ENCODE peak calls at places on chromosome 10, in seven cellular contexts. V is sigmoid colon, O is AG09319, C is H9, Z is HCEC 1CT, H is NCI-H345, J is adipocyte. Y is an unnamed sample.

GRCh38 chr10:128566376-128566968 is 440.2 kb upstream of the MKI67 start:
- DNase-seq in C (no peak), J (no peak), V (no peak), O (no peak), H (no peak), Z (no peak), Y (no peak)

GRCh38 chr10:103232772-103233488 is 12.8 kb upstream of the RPEL1 start:
- DNase-seq in V (no peak), Z (peak; percentile 77), H (no peak), O (no peak), C (no peak), J (peak; percentile 49), Y (peak; percentile 65)

GRCh38 chr10:24462889-24463552 is 254.1 kb downstream of the KIAA1217 start:
- DNase-seq in H (no peak), V (no peak), O (no peak), J (no peak), Z (no peak), C (no peak), Y (no peak)

GRCh38 chr10:30897547-30897946 is 134.1 kb downstream of the ZNF438 start:
- DNase-seq in C (no peak), H (no peak), O (no peak), V (no peak), Z (no peak), J (no peak), Y (no peak)

GRCh38 chr10:95660283-95660682 is 3.8 kb upstream of the ALDH18A1 start:
- DNase-seq in H (no peak), V (no peak), J (no peak), O (no peak), C (no peak), Z (peak; percentile 29), Y (peak; percentile 51)

GRCh38 chr10:88557659-88558058 is 25.5 kb downstream of the RNLS start:
- DNase-seq in J (peak; percentile 85), C (no peak), Z (peak; percentile 66), H (no peak), V (no peak), O (no peak), Y (peak; percentile 59)

GRCh38 chr10:100647928-100648327 is 97.5 kb upstream of the PAX2 start:
- DNase-seq in J (no peak), O (no peak), H (no peak), C (no peak), Z (no peak), V (no peak), Y (no peak)

GRCh38 chr10:22652988-22653431 is 61.4 kb downstream of the PIP4K2A start:
- DNase-seq in J (no peak), O (no peak), H (no peak), V (no peak), C (no peak), Z (no peak), Y (no peak)

GRCh38 chr10:91200314-91201212 is 19.9 kb upstream of the PCGF5 start:
- DNase-seq in Z (no peak), V (no peak), J (no peak), O (no peak), H (no peak), C (no peak), Y (no peak)

GRCh38 chr10:98659951-98660350 is 213.2 kb upstream of the HPS1 start:
- DNase-seq in J (no peak), C (no peak), V (no peak), H (no peak), Z (no peak), O (no peak), Y (no peak)

GRCh38 chr10:62047960-62048383 is 146.5 kb downstream of the ARID5B start:
- DNase-seq in J (peak; percentile 45), H (no peak), Z (peak; percentile 53), O (no peak), C (no peak), V (peak; percentile 73), Y (no peak)

GRCh38 chr10:1938317-1938716 is 201.0 kb upstream of the ADARB2 start:
- DNase-seq in C (no peak), V (no peak), O (no peak), H (no peak), J (no peak), Z (no peak), Y (no peak)

GRCh38 chr10:100265821-100266485 is 1.5 kb downstream of the CWF19L1 start:
- DNase-seq in O (no peak), V (no peak), J (peak; percentile 13), H (no peak), C (no peak), Z (no peak), Y (peak; percentile 15)

GRCh38 chr10:48600645-48601505 is 4.0 kb downstream of the ARHGAP22 start:
- DNase-seq in C (no peak), Z (no peak), V (peak; percentile 53), H (no peak), O (no peak), J (no peak), Y (no peak)

GRCh38 chr10:108130575-108130974 is 966.1 kb upstream of the SORCS1 start:
- DNase-seq in J (no peak), C (no peak), O (no peak), H (no peak), V (no peak), Z (no peak), Y (no peak)

GRCh38 chr10:21396889-21397288 is 128.6 kb downstream of the SKIDA1 start:
- DNase-seq in Z (no peak), H (no peak), J (peak; percentile 12), C (no peak), V (no peak), O (no peak), Y (no peak)

GRCh38 chr10:125117941-125118630 is 42.3 kb downstream of the CTBP2 start:
- DNase-seq in J (peak; percentile 71), H (no peak), C (no peak), Z (no peak), V (peak; percentile 77), O (peak; percentile 65), Y (peak; percentile 42)

GRCh38 chr10:5971315-5971832 is 6.0 kb downstream of the IL15RA start:
- DNase-seq in C (no peak), Z (no peak), V (peak; percentile 66), J (no peak), O (no peak), H (no peak), Y (no peak)

GRCh38 chr10:45418859-45419672 is 45.0 kb downstream of the ALOX5 start:
- DNase-seq in Z (no peak), H (peak; percentile 23), V (peak; percentile 83), C (peak; percentile 82), O (no peak), J (peak; percentile 56), Y (peak; percentile 13)

GRCh38 chr10:10120671-10121070 is 897.0 kb upstream of the CELF2 start:
- DNase-seq in J (no peak), C (no peak), Z (no peak), O (no peak), H (no peak), V (no peak), Y (no peak)

GRCh38 chr10:73974309-73974946 is 23.5 kb upstream of the VCL start:
- DNase-seq in Z (no peak), C (no peak), V (no peak), J (no peak), O (no peak), H (no peak), Y (no peak)

GRCh38 chr10:122292376-122292775 is 21.3 kb downstream of the BTBD16 start:
- DNase-seq in V (peak; percentile 5), Z (no peak), C (no peak), H (no peak), J (no peak), O (no peak), Y (no peak)

GRCh38 chr10:126059101-126059826 is 162.9 kb downstream of the FANK1 start:
- DNase-seq in O (no peak), V (no peak), C (no peak), H (no peak), Z (peak; percentile 89), J (peak; percentile 21), Y (peak; percentile 75)

GRCh38 chr10:114635101-114635500 is 23.0 kb downstream of the ABLIM1 start:
- DNase-seq in J (no peak), Z (no peak), O (no peak), H (no peak), V (no peak), C (no peak), Y (no peak)

GRCh38 chr10:93376372-93377296 is 105.5 kb downstream of the MYOF start:
- DNase-seq in J (peak; percentile 95), H (peak; percentile 64), V (peak; percentile 87), C (peak; percentile 55), Z (peak; percentile 80), O (peak; percentile 72), Y (peak; percentile 87)

GRCh38 chr10:71821909-71822763 is 28.9 kb downstream of the PSAP start:
- DNase-seq in V (no peak), Z (peak; percentile 36), J (no peak), O (no peak), C (no peak), H (no peak), Y (peak; percentile 69)

GRCh38 chr10:50634479-50634878 is 10.7 kb upstream of the SGMS1 start:
- DNase-seq in J (no peak), V (no peak), Z (no peak), O (no peak), H (no peak), C (no peak), Y (no peak)

GRCh38 chr10:86757110-86757790 is 831 bp downstream of the BMPR1A start:
- DNase-seq in H (peak; percentile 11), J (peak; percentile 77), Z (peak; percentile 78), C (no peak), O (no peak), V (peak; percentile 82), Y (peak; percentile 59)

GRCh38 chr10:130411496-130412070 is 275.4 kb downstream of the GLRX3 start:
- DNase-seq in O (no peak), V (peak; percentile 19), C (no peak), H (no peak), J (no peak), Z (no peak), Y (no peak)

Y was measured in AG10803.